ENCODE peak calls at places on chromosomes 11 and 22, in four cellular contexts. One of them, this sample, is unnamed.

GRCh38 chr11:95231881-95232605 is 1.0 kb upstream of the SESN3 start:
- DNase-seq in Right ventricle myocardium superior: peak; percentile 85
- DNase-seq in activated CD4-positive, alpha-beta T cell treated with anti-CD3 and anti-CD28 coated beads for 48 hours: peak; percentile 80
- DNase-seq in posterior cingulate gyrus: peak; percentile 81
- DNase-seq in this sample: peak; percentile 86

GRCh38 chr11:6626971-6627761 is 7.9 kb upstream of the TPP1 start:
- DNase-seq in Right ventricle myocardium superior: peak; percentile 79
- DNase-seq in activated CD4-positive, alpha-beta T cell treated with anti-CD3 and anti-CD28 coated beads for 48 hours: no peak
- DNase-seq in posterior cingulate gyrus: no peak
- DNase-seq in this sample: no peak

GRCh38 chr22:21642584-21643448 is 714 bp downstream of the SDF2L1 start:
- DNase-seq in Right ventricle myocardium superior: peak; percentile 55
- DNase-seq in activated CD4-positive, alpha-beta T cell treated with anti-CD3 and anti-CD28 coated beads for 48 hours: peak; percentile 79
- DNase-seq in posterior cingulate gyrus: no peak
- DNase-seq in this sample: no peak

GRCh38 chr11:47724041-47724729 is 9.0 kb upstream of the AGBL2 start:
- DNase-seq in Right ventricle myocardium superior: no peak
- DNase-seq in activated CD4-positive, alpha-beta T cell treated with anti-CD3 and anti-CD28 coated beads for 48 hours: no peak
- DNase-seq in posterior cingulate gyrus: no peak
- DNase-seq in this sample: no peak

GRCh38 chr22:19820880-19821522 is 33.7 kb downstream of the GNB1L start:
- DNase-seq in Right ventricle myocardium superior: no peak
- DNase-seq in activated CD4-positive, alpha-beta T cell treated with anti-CD3 and anti-CD28 coated beads for 48 hours: no peak
- DNase-seq in posterior cingulate gyrus: peak; percentile 19
- DNase-seq in this sample: peak; percentile 58

GRCh38 chr11:62069961-62070919 is 53.6 kb upstream of the INCENP start:
- DNase-seq in Right ventricle myocardium superior: no peak
- DNase-seq in activated CD4-positive, alpha-beta T cell treated with anti-CD3 and anti-CD28 coated beads for 48 hours: no peak
- DNase-seq in posterior cingulate gyrus: no peak
- DNase-seq in this sample: peak; percentile 30

GRCh38 chr22:24984122-24984521 is 31.6 kb downstream of the KIAA1671 start:
- DNase-seq in Right ventricle myocardium superior: no peak
- DNase-seq in activated CD4-positive, alpha-beta T cell treated with anti-CD3 and anti-CD28 coated beads for 48 hours: no peak
- DNase-seq in posterior cingulate gyrus: no peak
- DNase-seq in this sample: no peak

GRCh38 chr22:41668971-41669911 is 19.4 kb downstream of the SNU13 start:
- DNase-seq in Right ventricle myocardium superior: peak; percentile 27
- DNase-seq in activated CD4-positive, alpha-beta T cell treated with anti-CD3 and anti-CD28 coated beads for 48 hours: no peak
- DNase-seq in posterior cingulate gyrus: no peak
- DNase-seq in this sample: no peak

GRCh38 chr11:13465909-13466371 is 2.9 kb upstream of the BTBD10 start:
- DNase-seq in Right ventricle myocardium superior: no peak
- DNase-seq in activated CD4-positive, alpha-beta T cell treated with anti-CD3 and anti-CD28 coated beads for 48 hours: no peak
- DNase-seq in posterior cingulate gyrus: no peak
- DNase-seq in this sample: no peak

GRCh38 chr11:5986885-5987284 is at the start of gene OR52L1:
- DNase-seq in Right ventricle myocardium superior: no peak
- DNase-seq in activated CD4-positive, alpha-beta T cell treated with anti-CD3 and anti-CD28 coated beads for 48 hours: no peak
- DNase-seq in posterior cingulate gyrus: no peak
- DNase-seq in this sample: no peak

GRCh38 chr11:126127898-126128297 is 65.2 kb upstream of the CDON start:
- DNase-seq in Right ventricle myocardium superior: no peak
- DNase-seq in activated CD4-positive, alpha-beta T cell treated with anti-CD3 and anti-CD28 coated beads for 48 hours: no peak
- DNase-seq in posterior cingulate gyrus: no peak
- DNase-seq in this sample: peak; percentile 73

GRCh38 chr11:128961645-128962044 is 19.0 kb upstream of the TP53AIP1 start:
- DNase-seq in Right ventricle myocardium superior: no peak
- DNase-seq in activated CD4-positive, alpha-beta T cell treated with anti-CD3 and anti-CD28 coated beads for 48 hours: no peak
- DNase-seq in posterior cingulate gyrus: no peak
- DNase-seq in this sample: no peak

GRCh38 chr11:97290444-97291041 is 900.7 kb downstream of the JRKL start:
- DNase-seq in Right ventricle myocardium superior: no peak
- DNase-seq in activated CD4-positive, alpha-beta T cell treated with anti-CD3 and anti-CD28 coated beads for 48 hours: no peak
- DNase-seq in posterior cingulate gyrus: no peak
- DNase-seq in this sample: no peak

GRCh38 chr11:79466411-79466810 is 25.6 kb upstream of the TENM4 start:
- DNase-seq in Right ventricle myocardium superior: no peak
- DNase-seq in activated CD4-positive, alpha-beta T cell treated with anti-CD3 and anti-CD28 coated beads for 48 hours: no peak
- DNase-seq in posterior cingulate gyrus: no peak
- DNase-seq in this sample: no peak

GRCh38 chr11:32890843-32891656 is 1.6 kb upstream of the QSER1 start:
- DNase-seq in Right ventricle myocardium superior: no peak
- DNase-seq in activated CD4-positive, alpha-beta T cell treated with anti-CD3 and anti-CD28 coated beads for 48 hours: no peak
- DNase-seq in posterior cingulate gyrus: no peak
- DNase-seq in this sample: no peak

GRCh38 chr11:114972105-114972504 is 293.8 kb downstream of the NXPE2 start:
- DNase-seq in Right ventricle myocardium superior: no peak
- DNase-seq in activated CD4-positive, alpha-beta T cell treated with anti-CD3 and anti-CD28 coated beads for 48 hours: no peak
- DNase-seq in posterior cingulate gyrus: no peak
- DNase-seq in this sample: no peak

GRCh38 chr22:45246060-45246985 is 5.6 kb upstream of the KIAA0930 start:
- DNase-seq in Right ventricle myocardium superior: no peak
- DNase-seq in activated CD4-positive, alpha-beta T cell treated with anti-CD3 and anti-CD28 coated beads for 48 hours: no peak
- DNase-seq in posterior cingulate gyrus: no peak
- DNase-seq in this sample: peak; percentile 93

GRCh38 chr11:19985106-19985505 is 175.2 kb downstream of the DBX1 start:
- DNase-seq in Right ventricle myocardium superior: no peak
- DNase-seq in activated CD4-positive, alpha-beta T cell treated with anti-CD3 and anti-CD28 coated beads for 48 hours: no peak
- DNase-seq in posterior cingulate gyrus: no peak
- DNase-seq in this sample: no peak